ENCODE peak calls at places on chromosome 2, in five cellular contexts. F is left ventricle myocardium inferior, N is astrocyte of the spinal cord, E is AG04449, J is pancreas. W is an unnamed sample.

GRCh38 chr2:67516899-67517530 is 119.9 kb downstream of the ETAA1 start:
- DNase-seq in F (no peak), N (peak; percentile 87), E (peak; percentile 94), J (no peak), W (no peak)

GRCh38 chr2:172672999-172673726 is 62.5 kb upstream of the RAPGEF4 start:
- DNase-seq in F (no peak), N (no peak), E (no peak), J (no peak), W (peak; percentile 32)

GRCh38 chr2:224885295-224885694 is 157.0 kb downstream of the DOCK10 start:
- DNase-seq in F (no peak), N (peak; percentile 34), E (no peak), J (no peak), W (no peak)

GRCh38 chr2:177575358-177575757 is 182.8 kb downstream of the AGPS start:
- DNase-seq in F (no peak), N (no peak), E (no peak), J (no peak), W (no peak)

GRCh38 chr2:96953611-96954489 is 32.5 kb downstream of the FAM178B start:
- DNase-seq in F (no peak), N (no peak), E (no peak), J (no peak), W (no peak)

GRCh38 chr2:241808051-241808450 is 942 bp upstream of the NEU4 start:
- DNase-seq in F (peak; percentile 13), N (no peak), E (no peak), J (no peak), W (no peak)

GRCh38 chr2:28484835-28485234 is 11.0 kb upstream of the PLB1 start:
- DNase-seq in F (no peak), N (no peak), E (no peak), J (no peak), W (no peak)

GRCh38 chr2:168583064-168583709 is 127.1 kb downstream of the CERS6 start:
- DNase-seq in F (no peak), N (peak; percentile 59), E (no peak), J (no peak), W (no peak)

GRCh38 chr2:241551998-241552737 is 6.4 kb upstream of the BOK start:
- DNase-seq in F (no peak), N (no peak), E (no peak), J (no peak), W (no peak)

GRCh38 chr2:54524236-54524991 is 68.3 kb downstream of the SPTBN1 start:
- DNase-seq in F (no peak), N (peak; percentile 75), E (peak; percentile 24), J (no peak), W (no peak)

GRCh38 chr2:238997137-238997390 is 149.2 kb downstream of the TWIST2 start:
- DNase-seq in F (no peak), N (no peak), E (no peak), J (no peak), W (no peak)

GRCh38 chr2:107824848-107825563 is 1.7 kb upstream of the RGPD4 start:
- DNase-seq in F (no peak), N (no peak), E (no peak), J (no peak), W (no peak)

GRCh38 chr2:119431976-119432881 is 575 bp downstream of the TMEM37 start:
- DNase-seq in F (no peak), N (peak; percentile 79), E (no peak), J (peak; percentile 35), W (no peak)

GRCh38 chr2:101360229-101360628 is 27.1 kb downstream of the CREG2 start:
- DNase-seq in F (no peak), N (peak; percentile 44), E (no peak), J (no peak), W (no peak)

GRCh38 chr2:222613715-222614331 is 42.1 kb downstream of the FARSB start:
- DNase-seq in F (no peak), N (peak; percentile 69), E (no peak), J (no peak), W (peak; percentile 22)

GRCh38 chr2:1728821-1729220 is 15.5 kb downstream of the PXDN start:
- DNase-seq in F (peak; percentile 18), N (peak; percentile 50), E (no peak), J (no peak), W (no peak)

GRCh38 chr2:85706604-85707296 is 12.6 kb downstream of the GNLY start:
- DNase-seq in F (no peak), N (no peak), E (no peak), J (no peak), W (no peak)

GRCh38 chr2:231391981-231392380 is 3.5 kb upstream of the B3GNT7 start:
- DNase-seq in F (no peak), N (no peak), E (no peak), J (no peak), W (no peak)

GRCh38 chr2:10361220-10361588 is 58.5 kb downstream of the HPCAL1 start:
- DNase-seq in F (no peak), N (no peak), E (no peak), J (no peak), W (no peak)

GRCh38 chr2:181878448-181878847 is 13.1 kb upstream of the ITPRID2 start:
- DNase-seq in F (no peak), N (no peak), E (no peak), J (no peak), W (no peak)

GRCh38 chr2:175156534-175156933 is 11.5 kb downstream of the ATF2 start:
- DNase-seq in F (no peak), N (no peak), E (no peak), J (no peak), W (no peak)

GRCh38 chr2:210567279-210567678 is 10.9 kb downstream of the CPS1 start:
- DNase-seq in F (no peak), N (no peak), E (no peak), J (no peak), W (no peak)

GRCh38 chr2:68689553-68690537 is 44.8 kb upstream of the ARHGAP25 start:
- DNase-seq in F (no peak), N (no peak), E (no peak), J (no peak), W (no peak)

GRCh38 chr2:145623136-145623535 is 1103.2 kb upstream of the ZEB2 start:
- DNase-seq in F (no peak), N (peak; percentile 86), E (no peak), J (no peak), W (no peak)

GRCh38 chr2:119914266-119914665 is 98.6 kb upstream of the EPB41L5 start:
- DNase-seq in F (no peak), N (no peak), E (peak; percentile 9), J (no peak), W (no peak)

GRCh38 chr2:100403722-100404121 is 13.7 kb downstream of the CHST10 start:
- DNase-seq in F (no peak), N (no peak), E (no peak), J (no peak), W (no peak)

GRCh38 chr2:85888020-85888744 is 608 bp downstream of the ST3GAL5 start:
- DNase-seq in F (no peak), N (no peak), E (no peak), J (peak; percentile 37), W (no peak)

GRCh38 chr2:182631299-182631698 is 84.8 kb upstream of the DNAJC10 start:
- DNase-seq in F (no peak), N (no peak), E (no peak), J (no peak), W (no peak)

GRCh38 chr2:197777823-197778407 is 7.2 kb downstream of the BOLL start:
- DNase-seq in F (no peak), N (peak; percentile 59), E (no peak), J (no peak), W (peak; percentile 7)

GRCh38 chr2:119662297-119662696 is 16.7 kb upstream of the TMEM177 start:
- DNase-seq in F (no peak), N (no peak), E (no peak), J (no peak), W (no peak)

GRCh38 chr2:31413876-31414550 is 529 bp downstream of the XDH start:
- DNase-seq in F (no peak), N (no peak), E (no peak), J (no peak), W (no peak)
- H3K4me3 ChIP-seq in F (no peak overlapping the region), N (no peak overlapping the region), E (no peak overlapping the region), J (no peak overlapping the region), W (no peak overlapping the region)

DNA sequence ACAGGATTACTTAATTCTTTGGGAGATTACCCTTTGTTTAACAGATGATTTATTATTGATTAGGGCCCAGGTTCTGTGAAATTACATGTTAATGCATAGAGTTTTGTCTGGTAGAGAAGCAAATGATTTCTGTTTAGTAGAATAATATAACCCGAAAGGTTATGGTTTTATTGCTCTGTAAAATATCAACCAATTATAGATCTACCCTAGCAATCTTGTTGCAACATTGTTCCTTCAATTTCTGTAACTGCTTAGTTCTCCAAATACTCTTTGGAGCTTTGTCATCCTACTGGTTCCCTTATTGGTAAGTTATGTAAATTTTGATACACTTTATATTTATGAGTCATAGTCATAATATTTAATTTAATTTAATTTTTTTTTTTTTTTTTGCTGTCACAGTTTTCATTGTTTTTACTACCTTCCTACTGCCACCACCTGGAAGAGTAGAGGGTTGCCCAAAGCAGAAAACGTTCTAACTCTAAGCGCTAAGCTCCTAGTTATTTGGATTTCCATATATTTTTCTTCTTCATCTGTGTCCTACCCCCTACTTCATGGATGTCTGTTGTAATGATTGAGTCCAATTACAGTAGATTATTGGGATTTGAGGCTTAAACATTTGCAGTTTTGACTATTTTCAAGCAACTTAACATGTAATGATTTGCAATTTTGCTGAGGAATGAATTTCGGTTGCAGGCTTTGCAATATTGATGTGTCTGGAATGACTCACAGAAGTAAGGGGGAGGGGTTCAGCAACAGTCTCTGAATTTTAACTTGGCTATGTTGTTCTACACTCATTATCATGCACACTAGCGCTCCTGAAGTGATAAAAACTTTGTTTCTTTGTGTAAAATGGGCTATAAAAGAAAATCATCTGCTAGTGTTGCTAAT is 51.0 kb downstream of the NABP1 start:
- DNase-seq in F (no peak), N (peak; percentile 43), E (no peak), J (no peak), W (no peak)
- TF ChIP-seq CTCF in F (no peak), N (peak; percentile 2), E (no peak), J (no peak), W (no peak)

DNA sequence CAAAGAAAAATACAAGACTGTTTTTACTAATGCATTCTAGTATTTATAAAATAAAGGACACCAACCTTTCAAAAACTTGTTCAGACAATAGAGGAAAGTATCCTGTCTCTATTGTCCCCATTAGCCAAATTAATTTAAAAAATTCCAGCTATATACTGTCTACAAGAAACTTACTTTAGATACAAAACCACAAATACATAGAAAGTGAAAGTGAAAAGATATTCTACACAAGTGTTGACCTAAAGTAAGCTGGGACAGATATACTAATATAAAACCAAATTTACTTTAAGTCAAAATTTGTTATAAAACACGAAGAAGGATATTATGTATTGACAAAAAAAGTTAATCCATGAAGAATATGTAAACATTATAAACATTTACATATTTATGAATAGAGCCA is 893.3 kb upstream of the TMEFF2 start:
- DNase-seq in F (no peak), N (peak; percentile 4), E (no peak), J (no peak), W (no peak)
- H3K4me3 ChIP-seq in F (no peak overlapping the region), N (no peak overlapping the region), E (no peak overlapping the region), J (no peak overlapping the region), W (no peak overlapping the region)

DNA sequence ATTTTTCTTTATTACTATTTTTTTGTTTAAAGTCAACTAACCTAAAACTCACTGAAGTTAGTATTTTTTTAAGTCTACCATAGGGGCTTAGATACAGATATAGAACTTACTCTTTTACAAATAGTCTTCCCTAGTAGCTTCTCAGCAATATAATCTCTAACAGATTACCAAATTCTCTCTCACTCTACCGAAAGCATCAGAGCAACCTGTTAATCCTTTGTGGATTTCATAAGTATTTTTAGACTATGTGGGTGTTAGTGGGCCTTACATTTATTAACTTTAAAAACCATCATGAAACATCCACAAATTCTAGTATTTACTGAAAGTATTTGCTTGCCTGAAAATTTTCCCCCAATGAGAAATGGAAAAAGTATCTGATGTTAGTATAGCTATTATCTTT is 84.6 kb upstream of the TFPI start:
- DNase-seq in F (no peak), N (no peak), E (no peak), J (no peak), W (no peak)
- TF ChIP-seq CTCF in F (no peak), N (no peak), E (no peak), J (no peak), W (no peak)

GRCh38 chr2:128490881-128491778 is 172.5 kb upstream of the HS6ST1 start:
- DNase-seq in F (no peak), N (no peak), E (no peak), J (no peak), W (no peak)
- H3K4me3 ChIP-seq in F (no peak overlapping the region), N (no peak overlapping the region), E (no peak overlapping the region), J (no peak overlapping the region), W (no peak overlapping the region)